ENCODE peak calls at places on chromosomes 13 and 19, in six cellular contexts. One of them, this sample, is unnamed.

GRCh38 chr13:80050252-80050651 is 290.7 kb downstream of the SPRY2 start:
- DNase-seq in AG04450: no peak
- DNase-seq in HT1080: peak
- DNase-seq in AG04449: no peak
- DNase-seq in stimulated activated CD4-positive, alpha-beta T cell treated with anti-CD3 and anti-CD28 coated beads, Interleukin-4, amount 100 ng/mL, for 1 hour: no peak
- DNase-seq in hepatocyte: no peak
- DNase-seq in this sample: no peak

GRCh38 chr13:31875134-31875533 is 135.8 kb downstream of the RXFP2 start:
- DNase-seq in AG04450: no peak
- DNase-seq in HT1080: no peak
- DNase-seq in AG04449: no peak
- DNase-seq in stimulated activated CD4-positive, alpha-beta T cell treated with anti-CD3 and anti-CD28 coated beads, Interleukin-4, amount 100 ng/mL, for 1 hour: no peak
- DNase-seq in hepatocyte: no peak
- DNase-seq in this sample: no peak

GRCh38 chr19:38289955-38290354 is 14.1 kb upstream of the C19orf33 start:
- DNase-seq in AG04450: no peak
- DNase-seq in HT1080: no peak
- DNase-seq in AG04449: no peak
- DNase-seq in stimulated activated CD4-positive, alpha-beta T cell treated with anti-CD3 and anti-CD28 coated beads, Interleukin-4, amount 100 ng/mL, for 1 hour: no peak
- DNase-seq in hepatocyte: no peak
- DNase-seq in this sample: no peak

GRCh38 chr13:21152251-21152899 is 24.0 kb downstream of the SKA3 start:
- DNase-seq in AG04450: no peak
- DNase-seq in HT1080: no peak
- DNase-seq in AG04449: no peak
- DNase-seq in stimulated activated CD4-positive, alpha-beta T cell treated with anti-CD3 and anti-CD28 coated beads, Interleukin-4, amount 100 ng/mL, for 1 hour: no peak
- DNase-seq in hepatocyte: no peak
- DNase-seq in this sample: no peak

GRCh38 chr13:50645092-50645491 is 198.4 kb downstream of the DLEU7 start:
- DNase-seq in AG04450: no peak
- DNase-seq in HT1080: peak
- DNase-seq in AG04449: peak
- DNase-seq in stimulated activated CD4-positive, alpha-beta T cell treated with anti-CD3 and anti-CD28 coated beads, Interleukin-4, amount 100 ng/mL, for 1 hour: no peak
- DNase-seq in hepatocyte: no peak
- DNase-seq in this sample: peak

GRCh38 chr19:49362048-49362925 is at the start of gene TEAD2:
- DNase-seq in AG04450: no peak
- DNase-seq in HT1080: no peak
- DNase-seq in AG04449: no peak
- DNase-seq in stimulated activated CD4-positive, alpha-beta T cell treated with anti-CD3 and anti-CD28 coated beads, Interleukin-4, amount 100 ng/mL, for 1 hour: peak
- DNase-seq in hepatocyte: peak
- DNase-seq in this sample: peak

GRCh38 chr13:68719815-68720214 is 1387.8 kb upstream of the ATXN8OS start:
- DNase-seq in AG04450: no peak
- DNase-seq in HT1080: no peak
- DNase-seq in AG04449: no peak
- DNase-seq in stimulated activated CD4-positive, alpha-beta T cell treated with anti-CD3 and anti-CD28 coated beads, Interleukin-4, amount 100 ng/mL, for 1 hour: no peak
- DNase-seq in hepatocyte: no peak
- DNase-seq in this sample: no peak

GRCh38 chr19:34282611-34283519 is 28.5 kb downstream of the GARRE1 start:
- DNase-seq in AG04450: no peak
- DNase-seq in HT1080: no peak
- DNase-seq in AG04449: no peak
- DNase-seq in stimulated activated CD4-positive, alpha-beta T cell treated with anti-CD3 and anti-CD28 coated beads, Interleukin-4, amount 100 ng/mL, for 1 hour: no peak
- DNase-seq in hepatocyte: no peak
- DNase-seq in this sample: peak

GRCh38 chr13:42041684-42042035 is 6.8 kb upstream of the DGKH start:
- DNase-seq in AG04450: no peak
- DNase-seq in HT1080: peak
- DNase-seq in AG04449: no peak
- DNase-seq in stimulated activated CD4-positive, alpha-beta T cell treated with anti-CD3 and anti-CD28 coated beads, Interleukin-4, amount 100 ng/mL, for 1 hour: no peak
- DNase-seq in hepatocyte: peak
- DNase-seq in this sample: peak

GRCh38 chr13:113179374-113180230 is 21.2 kb downstream of the PROZ start:
- DNase-seq in AG04450: no peak
- DNase-seq in HT1080: no peak
- DNase-seq in AG04449: no peak
- DNase-seq in stimulated activated CD4-positive, alpha-beta T cell treated with anti-CD3 and anti-CD28 coated beads, Interleukin-4, amount 100 ng/mL, for 1 hour: no peak
- DNase-seq in hepatocyte: no peak
- DNase-seq in this sample: no peak

GRCh38 chr13:112250788-112251445 is 125.2 kb upstream of the SPACA7 start:
- DNase-seq in AG04450: no peak
- DNase-seq in HT1080: no peak
- DNase-seq in AG04449: no peak
- DNase-seq in stimulated activated CD4-positive, alpha-beta T cell treated with anti-CD3 and anti-CD28 coated beads, Interleukin-4, amount 100 ng/mL, for 1 hour: no peak
- DNase-seq in hepatocyte: no peak
- DNase-seq in this sample: no peak

GRCh38 chr13:46146898-46147297 is 35.1 kb downstream of the LCP1 start:
- DNase-seq in AG04450: no peak
- DNase-seq in HT1080: no peak
- DNase-seq in AG04449: no peak
- DNase-seq in stimulated activated CD4-positive, alpha-beta T cell treated with anti-CD3 and anti-CD28 coated beads, Interleukin-4, amount 100 ng/mL, for 1 hour: no peak
- DNase-seq in hepatocyte: peak
- DNase-seq in this sample: no peak

GRCh38 chr13:84649853-84650252 is 767.6 kb upstream of the SLITRK1 start:
- DNase-seq in AG04450: no peak
- DNase-seq in HT1080: peak
- DNase-seq in AG04449: no peak
- DNase-seq in stimulated activated CD4-positive, alpha-beta T cell treated with anti-CD3 and anti-CD28 coated beads, Interleukin-4, amount 100 ng/mL, for 1 hour: no peak
- DNase-seq in hepatocyte: no peak
- DNase-seq in this sample: no peak

GRCh38 chr19:4800591-4801081 is 9.1 kb downstream of the FEM1A start:
- DNase-seq in AG04450: no peak
- DNase-seq in HT1080: no peak
- DNase-seq in AG04449: no peak
- DNase-seq in stimulated activated CD4-positive, alpha-beta T cell treated with anti-CD3 and anti-CD28 coated beads, Interleukin-4, amount 100 ng/mL, for 1 hour: no peak
- DNase-seq in hepatocyte: peak
- DNase-seq in this sample: peak

GRCh38 chr13:60642552-60642951 is 245.5 kb downstream of the TDRD3 start:
- DNase-seq in AG04450: no peak
- DNase-seq in HT1080: peak
- DNase-seq in AG04449: no peak
- DNase-seq in stimulated activated CD4-positive, alpha-beta T cell treated with anti-CD3 and anti-CD28 coated beads, Interleukin-4, amount 100 ng/mL, for 1 hour: no peak
- DNase-seq in hepatocyte: no peak
- DNase-seq in this sample: no peak

GRCh38 chr19:7263521-7263920 is 30.7 kb downstream of the INSR start:
- DNase-seq in AG04450: no peak
- DNase-seq in HT1080: no peak
- DNase-seq in AG04449: no peak
- DNase-seq in stimulated activated CD4-positive, alpha-beta T cell treated with anti-CD3 and anti-CD28 coated beads, Interleukin-4, amount 100 ng/mL, for 1 hour: no peak
- DNase-seq in hepatocyte: no peak
- DNase-seq in this sample: no peak

GRCh38 chr13:94704347-94705080 is 7.8 kb downstream of the SOX21 start:
- DNase-seq in AG04450: no peak
- DNase-seq in HT1080: no peak
- DNase-seq in AG04449: no peak
- DNase-seq in stimulated activated CD4-positive, alpha-beta T cell treated with anti-CD3 and anti-CD28 coated beads, Interleukin-4, amount 100 ng/mL, for 1 hour: no peak
- DNase-seq in hepatocyte: no peak
- DNase-seq in this sample: no peak

GRCh38 chr19:56393119-56394012 is at the start of gene ZNF582:
- DNase-seq in AG04450: peak
- DNase-seq in HT1080: no peak
- DNase-seq in AG04449: peak
- DNase-seq in stimulated activated CD4-positive, alpha-beta T cell treated with anti-CD3 and anti-CD28 coated beads, Interleukin-4, amount 100 ng/mL, for 1 hour: peak
- DNase-seq in hepatocyte: peak
- DNase-seq in this sample: no peak

GRCh38 chr19:39264306-39265290 is 3.6 kb upstream of the IFNL2 start:
- DNase-seq in AG04450: no peak
- DNase-seq in HT1080: no peak
- DNase-seq in AG04449: no peak
- DNase-seq in stimulated activated CD4-positive, alpha-beta T cell treated with anti-CD3 and anti-CD28 coated beads, Interleukin-4, amount 100 ng/mL, for 1 hour: no peak
- DNase-seq in hepatocyte: peak
- DNase-seq in this sample: no peak

GRCh38 chr13:65508745-65509144 is 1721.4 kb downstream of the PCDH9 start:
- DNase-seq in AG04450: no peak
- DNase-seq in HT1080: no peak
- DNase-seq in AG04449: no peak
- DNase-seq in stimulated activated CD4-positive, alpha-beta T cell treated with anti-CD3 and anti-CD28 coated beads, Interleukin-4, amount 100 ng/mL, for 1 hour: no peak
- DNase-seq in hepatocyte: no peak
- DNase-seq in this sample: no peak

GRCh38 chr13:98260357-98261164 is 83.5 kb upstream of the RNF113B start:
- DNase-seq in AG04450: no peak
- DNase-seq in HT1080: no peak
- DNase-seq in AG04449: no peak
- DNase-seq in stimulated activated CD4-positive, alpha-beta T cell treated with anti-CD3 and anti-CD28 coated beads, Interleukin-4, amount 100 ng/mL, for 1 hour: no peak
- DNase-seq in hepatocyte: no peak
- DNase-seq in this sample: no peak

GRCh38 chr19:42276284-42276683 is 7.2 kb downstream of the CIC start:
- DNase-seq in AG04450: no peak
- DNase-seq in HT1080: no peak
- DNase-seq in AG04449: no peak
- DNase-seq in stimulated activated CD4-positive, alpha-beta T cell treated with anti-CD3 and anti-CD28 coated beads, Interleukin-4, amount 100 ng/mL, for 1 hour: no peak
- DNase-seq in hepatocyte: no peak
- DNase-seq in this sample: no peak

GRCh38 chr13:87999141-87999765 is 328.1 kb downstream of the SLITRK5 start:
- DNase-seq in AG04450: peak
- DNase-seq in HT1080: peak
- DNase-seq in AG04449: no peak
- DNase-seq in stimulated activated CD4-positive, alpha-beta T cell treated with anti-CD3 and anti-CD28 coated beads, Interleukin-4, amount 100 ng/mL, for 1 hour: no peak
- DNase-seq in hepatocyte: no peak
- DNase-seq in this sample: peak

GRCh38 chr19:17762505-17763229 is 11.4 kb downstream of the FCHO1 start:
- DNase-seq in AG04450: no peak
- DNase-seq in HT1080: peak
- DNase-seq in AG04449: no peak
- DNase-seq in stimulated activated CD4-positive, alpha-beta T cell treated with anti-CD3 and anti-CD28 coated beads, Interleukin-4, amount 100 ng/mL, for 1 hour: no peak
- DNase-seq in hepatocyte: no peak
- DNase-seq in this sample: peak

GRCh38 chr13:112638157-112638750 is 50.3 kb upstream of the TUBGCP3 start:
- DNase-seq in AG04450: no peak
- DNase-seq in HT1080: no peak
- DNase-seq in AG04449: no peak
- DNase-seq in stimulated activated CD4-positive, alpha-beta T cell treated with anti-CD3 and anti-CD28 coated beads, Interleukin-4, amount 100 ng/mL, for 1 hour: no peak
- DNase-seq in hepatocyte: no peak
- DNase-seq in this sample: no peak

GRCh38 chr13:99191900-99192399 is 8.7 kb upstream of the UBAC2 start:
- DNase-seq in AG04450: peak
- DNase-seq in HT1080: no peak
- DNase-seq in AG04449: no peak
- DNase-seq in stimulated activated CD4-positive, alpha-beta T cell treated with anti-CD3 and anti-CD28 coated beads, Interleukin-4, amount 100 ng/mL, for 1 hour: no peak
- DNase-seq in hepatocyte: no peak
- DNase-seq in this sample: no peak

This sample was measured in MCF 10A.